ENCODE peak calls at places on chromosomes 5 and 9, in four cellular contexts. H, A, G and T are unnamed samples.

GRCh38 chr5:455806-456205 is 12.8 kb downstream of the EXOC3 start:
- DNase-seq in H (no peak), A (peak), G (no peak), T (no peak)

GRCh38 chr9:111890254-111890791 is 6.3 kb upstream of the UGCG start:
- DNase-seq in H (no peak), A (no peak), G (no peak), T (no peak)

GRCh38 chr9:16344343-16344742 is 526.1 kb downstream of the BNC2 start:
- DNase-seq in H (no peak), A (no peak), G (no peak), T (no peak)

GRCh38 chr9:70609542-70610286 is 195.3 kb upstream of the KLF9 start:
- DNase-seq in H (no peak), A (no peak), G (no peak), T (no peak)

GRCh38 chr9:72356019-72356653 is 8.9 kb downstream of the ZFAND5 start:
- DNase-seq in H (no peak), A (no peak), G (no peak), T (no peak)

GRCh38 chr9:91533382-91533781 is 109.8 kb upstream of the NFIL3 start:
- DNase-seq in H (no peak), A (no peak), G (no peak), T (no peak)

GRCh38 chr9:114049453-114050225 is 28.5 kb downstream of the AMBP start:
- DNase-seq in H (no peak), A (no peak), G (no peak), T (no peak)

GRCh38 chr5:10652151-10652550 is 88.3 kb downstream of the ANKRD33B start:
- DNase-seq in H (no peak), A (no peak), G (no peak), T (no peak)

GRCh38 chr5:68376931-68377330 is 161.4 kb downstream of the PIK3R1 start:
- DNase-seq in H (no peak), A (no peak), G (no peak), T (no peak)

GRCh38 chr5:10744681-10745080 is 16.4 kb downstream of the DAP start:
- DNase-seq in H (no peak), A (no peak), G (no peak), T (no peak)

GRCh38 chr5:95644351-95645042 is 2.1 kb upstream of the RFESD start:
- DNase-seq in H (peak), A (peak), G (peak), T (peak)

GRCh38 chr5:7445066-7445465 is 49.1 kb downstream of the ADCY2 start:
- DNase-seq in H (no peak), A (no peak), G (no peak), T (no peak)

GRCh38 chr5:167642779-167643517 is 648.5 kb upstream of the WWC1 start:
- DNase-seq in H (no peak), A (no peak), G (no peak), T (no peak)

GRCh38 chr5:167639213-167639612 is 652.2 kb upstream of the WWC1 start:
- DNase-seq in H (no peak), A (no peak), G (no peak), T (no peak)

GRCh38 chr5:167644619-167645018 is 646.8 kb upstream of the WWC1 start:
- DNase-seq in H (no peak), A (no peak), G (no peak), T (no peak)

GRCh38 chr5:167639761-167640160 is 651.7 kb upstream of the WWC1 start:
- DNase-seq in H (no peak), A (no peak), G (no peak), T (no peak)

DNA sequence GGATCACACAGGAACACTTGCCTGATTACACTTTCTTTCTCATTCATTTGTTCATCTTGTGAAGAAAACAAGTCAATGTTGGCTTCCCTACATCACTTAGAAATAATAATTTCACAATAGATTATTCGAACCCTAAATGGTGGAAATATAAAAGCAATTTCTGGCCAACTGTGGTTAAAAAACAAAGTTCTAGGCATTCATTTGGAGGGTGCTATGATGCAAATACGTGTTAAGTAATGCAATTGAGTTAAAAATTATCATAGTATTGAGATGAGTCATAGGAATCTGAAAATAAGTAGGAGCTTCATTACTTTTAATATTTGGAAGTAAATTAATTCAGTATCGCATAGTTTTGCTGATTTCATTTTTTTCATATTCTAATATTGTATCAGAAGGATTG is 647.8 kb upstream of the WWC1 start:
- DNase-seq in H (no peak), A (no peak), G (no peak), T (no peak)
- H3K27ac ChIP-seq in H (peak), A (no peak), G (no peak), T (no peak)

DNA sequence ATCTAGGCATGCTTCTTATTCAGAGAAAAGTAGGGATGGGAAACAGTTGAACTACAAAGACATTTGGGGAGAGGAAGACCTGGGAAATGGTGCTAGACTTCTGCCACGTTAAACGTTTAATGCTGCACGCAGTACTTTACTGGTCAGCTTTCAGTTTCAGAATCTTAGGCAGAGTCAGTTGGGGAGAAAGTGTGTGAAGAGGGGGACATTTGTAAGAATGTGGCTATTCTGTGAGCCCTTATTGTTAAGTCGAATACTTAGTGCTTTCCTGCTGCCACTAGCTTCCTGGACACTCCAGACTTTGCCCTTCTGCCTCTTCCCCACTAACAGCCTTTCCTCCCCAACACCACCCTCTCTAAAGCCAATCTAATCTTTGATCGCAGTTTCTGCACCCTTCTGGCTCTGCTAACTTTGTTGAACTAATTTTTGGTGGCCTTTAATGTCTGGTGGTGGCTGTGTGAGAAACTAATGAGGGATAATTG is 6.1 kb downstream of the CYSTM1 start:
- DNase-seq in H (no peak), A (no peak), G (no peak), T (peak)
- H3K27ac ChIP-seq in H (no peak), A (no peak), G (peak), T (peak)

GRCh38 chr9:128870128-128870940 is 11.4 kb downstream of the KYAT1 start:
- DNase-seq in H (no peak), A (no peak), G (no peak), T (no peak)
- H3K27ac ChIP-seq in H (peak), A (no peak), G (no peak), T (no peak)

DNA sequence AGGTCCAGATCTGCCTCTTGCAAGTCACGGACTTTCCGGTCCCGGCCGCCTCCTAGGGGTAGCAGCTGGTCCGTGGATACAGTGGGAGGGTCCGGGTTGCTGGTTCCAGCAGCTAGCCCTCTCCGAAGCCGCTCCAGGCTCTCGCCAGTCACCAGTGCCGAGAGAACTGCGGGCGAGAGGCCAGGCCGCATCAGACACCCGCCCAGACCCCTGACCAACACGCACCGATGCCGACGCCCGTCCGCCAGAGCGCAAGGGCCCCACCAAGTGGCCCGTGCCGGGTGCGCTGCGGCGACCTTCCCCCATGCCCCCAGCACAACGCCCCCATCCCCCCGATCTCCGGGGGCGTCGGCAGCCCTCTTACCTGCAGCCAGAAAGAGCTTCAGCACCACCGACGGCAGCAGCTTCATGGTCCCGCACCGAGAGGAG is 470 bp downstream of the HBEGF start:
- DNase-seq in H (peak), A (peak), G (peak), T (peak)
- H3K27ac ChIP-seq in H (peak), A (no peak), G (peak), T (peak)

DNA sequence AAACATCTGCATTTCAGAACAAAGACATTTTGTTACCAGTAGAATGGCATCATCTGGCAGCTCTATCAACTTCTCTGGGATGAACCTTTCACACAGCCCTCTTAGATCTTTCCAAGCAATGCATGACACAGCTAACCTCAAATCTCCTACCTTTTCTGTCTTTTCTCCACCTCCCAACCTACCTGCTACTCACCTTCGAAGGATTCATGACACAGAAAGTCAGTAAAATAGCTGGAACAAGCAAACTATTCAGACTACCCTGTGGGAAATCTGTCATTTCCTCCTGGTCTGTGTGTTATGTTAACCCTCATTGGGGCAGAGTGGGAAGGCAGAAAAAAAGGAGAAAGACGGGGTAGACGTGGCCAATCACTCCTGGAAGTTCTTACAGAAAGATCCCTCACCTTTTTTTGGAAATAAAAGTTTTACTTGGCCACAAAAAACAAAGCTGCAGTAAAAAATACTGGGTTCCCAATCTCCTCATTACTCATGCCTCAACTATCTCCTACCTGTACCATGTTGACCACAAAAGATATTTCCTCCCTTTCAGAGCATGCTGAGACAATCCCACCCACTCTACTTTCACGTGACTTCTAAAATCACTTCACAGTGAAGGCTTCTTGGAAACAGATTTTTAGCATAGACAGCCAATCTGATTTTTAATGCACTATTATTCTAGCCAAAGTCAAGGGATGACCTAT is 362.1 kb upstream of the RFX3 start:
- DNase-seq in H (no peak), A (no peak), G (no peak), T (no peak)
- H3K27ac ChIP-seq in H (no peak), A (no peak), G (no peak), T (no peak)

GRCh38 chr9:127116946-127117345 is 5.5 kb downstream of the ANGPTL2 start:
- DNase-seq in H (no peak), A (no peak), G (no peak), T (no peak)
- H3K27ac ChIP-seq in H (no peak), A (no peak), G (no peak), T (no peak)

GRCh38 chr9:120714088-120714845 is at the start of gene MEGF9:
- DNase-seq in H (peak), A (peak), G (peak), T (peak)

GRCh38 chr9:120716483-120716882 is 2.2 kb upstream of the MEGF9 start:
- DNase-seq in H (no peak), A (no peak), G (no peak), T (no peak)

GRCh38 chr9:120717194-120717593 is 2.9 kb upstream of the MEGF9 start:
- DNase-seq in H (no peak), A (no peak), G (no peak), T (no peak)

GRCh38 chr9:120714846-120715231 is 569 bp upstream of the MEGF9 start:
- DNase-seq in H (no peak), A (no peak), G (peak), T (peak)

DNA sequence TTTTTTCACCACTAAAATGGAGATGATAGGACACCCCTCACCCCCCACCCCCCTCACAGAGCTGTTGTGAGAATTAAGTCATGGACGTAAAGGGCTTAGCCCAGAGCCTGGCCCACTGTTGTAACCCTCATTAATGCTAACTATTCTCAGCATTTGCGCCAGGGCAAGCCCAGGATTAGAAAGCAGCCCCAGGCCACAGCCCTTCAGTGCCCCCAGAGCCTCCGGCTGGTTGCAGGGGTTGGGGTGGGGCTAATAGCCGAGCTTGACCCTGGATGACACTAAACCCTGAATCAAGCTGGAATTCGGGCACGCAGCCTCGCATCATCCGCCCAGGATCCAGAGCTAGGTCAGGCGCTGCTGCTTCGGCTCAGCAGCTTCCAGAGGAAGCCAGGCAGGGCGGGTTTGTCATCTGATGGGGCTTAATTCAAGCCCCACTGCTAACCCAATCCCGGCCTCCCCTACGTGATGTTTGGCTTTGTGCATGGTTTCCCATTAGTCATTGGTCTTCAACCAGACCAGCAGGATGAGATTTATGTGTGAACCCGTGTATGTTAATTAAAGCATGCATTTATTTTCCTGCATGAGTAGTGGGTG is 1.2 kb upstream of the MEGF9 start:
- DNase-seq in H (peak), A (peak), G (no peak), T (peak)
- H3K27ac ChIP-seq in H (peak), A (peak), G (no peak), T (no peak)